ENCODE peak calls at places on chromosomes 6 and 20, in six cellular contexts. One of them, this sample, is unnamed.

GRCh38 chr20:34062651-34063482 is 49.2 kb downstream of the EIF2S2 start:
- DNase-seq in colonic mucosa: no peak
- DNase-seq in ovary: no peak
- DNase-seq in uterus: no peak
- DNase-seq in fibroblast of lung: peak
- DNase-seq in heart right ventricle: no peak
- DNase-seq in this sample: peak

GRCh38 chr20:39059036-39059435 is 96.9 kb downstream of the DHX35 start:
- DNase-seq in colonic mucosa: no peak
- DNase-seq in ovary: no peak
- DNase-seq in uterus: no peak
- DNase-seq in fibroblast of lung: no peak
- DNase-seq in heart right ventricle: no peak
- DNase-seq in this sample: no peak

GRCh38 chr20:46572181-46572580 is 21.7 kb upstream of the OCSTAMP start:
- DNase-seq in colonic mucosa: no peak
- DNase-seq in ovary: no peak
- DNase-seq in uterus: no peak
- DNase-seq in fibroblast of lung: no peak
- DNase-seq in heart right ventricle: peak
- DNase-seq in this sample: no peak

GRCh38 chr6:6843057-6843627 is 254.6 kb downstream of the LY86 start:
- DNase-seq in colonic mucosa: no peak
- DNase-seq in ovary: no peak
- DNase-seq in uterus: no peak
- DNase-seq in fibroblast of lung: peak
- DNase-seq in heart right ventricle: no peak
- DNase-seq in this sample: peak

GRCh38 chr6:31113861-31114539 is 600 bp upstream of the PSORS1C1 start:
- DNase-seq in colonic mucosa: no peak
- DNase-seq in ovary: no peak
- DNase-seq in uterus: no peak
- DNase-seq in fibroblast of lung: peak
- DNase-seq in heart right ventricle: no peak
- DNase-seq in this sample: no peak

GRCh38 chr6:163965426-163966348 is 551.2 kb downstream of the QKI start:
- DNase-seq in colonic mucosa: no peak
- DNase-seq in ovary: no peak
- DNase-seq in uterus: peak
- DNase-seq in fibroblast of lung: peak
- DNase-seq in heart right ventricle: peak
- DNase-seq in this sample: no peak

GRCh38 chr6:93419304-93420162 is at the start of gene EPHA7:
- DNase-seq in colonic mucosa: peak
- DNase-seq in ovary: peak
- DNase-seq in uterus: peak
- DNase-seq in fibroblast of lung: peak
- DNase-seq in heart right ventricle: peak
- DNase-seq in this sample: peak

GRCh38 chr6:18386302-18386976 is 711 bp upstream of the RNF144B start:
- DNase-seq in colonic mucosa: no peak
- DNase-seq in ovary: no peak
- DNase-seq in uterus: peak
- DNase-seq in fibroblast of lung: peak
- DNase-seq in heart right ventricle: peak
- DNase-seq in this sample: no peak

GRCh38 chr6:108359901-108360882 is 65.3 kb downstream of the AFG1L start:
- DNase-seq in colonic mucosa: no peak
- DNase-seq in ovary: no peak
- DNase-seq in uterus: no peak
- DNase-seq in fibroblast of lung: peak
- DNase-seq in heart right ventricle: no peak
- DNase-seq in this sample: no peak

GRCh38 chr6:42387336-42387735 is 64.4 kb downstream of the TRERF1 start:
- DNase-seq in colonic mucosa: no peak
- DNase-seq in ovary: no peak
- DNase-seq in uterus: no peak
- DNase-seq in fibroblast of lung: peak
- DNase-seq in heart right ventricle: no peak
- DNase-seq in this sample: no peak

GRCh38 chr20:23435675-23436539 is 3.6 kb upstream of the CSTL1 start:
- DNase-seq in colonic mucosa: peak
- DNase-seq in ovary: no peak
- DNase-seq in uterus: no peak
- DNase-seq in fibroblast of lung: no peak
- DNase-seq in heart right ventricle: peak
- DNase-seq in this sample: no peak

GRCh38 chr6:169185692-169186485 is 67.8 kb downstream of the THBS2 start:
- DNase-seq in colonic mucosa: no peak
- DNase-seq in ovary: no peak
- DNase-seq in uterus: no peak
- DNase-seq in fibroblast of lung: no peak
- DNase-seq in heart right ventricle: no peak
- DNase-seq in this sample: no peak

GRCh38 chr6:70337379-70338073 is 34.6 kb upstream of the COL9A1 start:
- DNase-seq in colonic mucosa: no peak
- DNase-seq in ovary: no peak
- DNase-seq in uterus: no peak
- DNase-seq in fibroblast of lung: no peak
- DNase-seq in heart right ventricle: no peak
- DNase-seq in this sample: no peak

GRCh38 chr6:1023229-1023628 is 288.7 kb upstream of the FOXQ1 start:
- DNase-seq in colonic mucosa: no peak
- DNase-seq in ovary: no peak
- DNase-seq in uterus: no peak
- DNase-seq in fibroblast of lung: no peak
- DNase-seq in heart right ventricle: no peak
- DNase-seq in this sample: no peak

GRCh38 chr20:46894579-46894958 is at the start of gene EYA2:
- DNase-seq in colonic mucosa: peak
- DNase-seq in ovary: no peak
- DNase-seq in uterus: no peak
- DNase-seq in fibroblast of lung: peak
- DNase-seq in heart right ventricle: peak
- DNase-seq in this sample: no peak

GRCh38 chr6:19848465-19848864 is 11.3 kb downstream of the ID4 start:
- DNase-seq in colonic mucosa: no peak
- DNase-seq in ovary: no peak
- DNase-seq in uterus: no peak
- DNase-seq in fibroblast of lung: no peak
- DNase-seq in heart right ventricle: no peak
- DNase-seq in this sample: no peak

GRCh38 chr6:19849196-19849595 is 12.0 kb downstream of the ID4 start:
- DNase-seq in colonic mucosa: no peak
- DNase-seq in ovary: no peak
- DNase-seq in uterus: no peak
- DNase-seq in fibroblast of lung: no peak
- DNase-seq in heart right ventricle: no peak
- DNase-seq in this sample: no peak

GRCh38 chr6:19852090-19852457 is 14.9 kb downstream of the ID4 start:
- DNase-seq in colonic mucosa: no peak
- DNase-seq in ovary: no peak
- DNase-seq in uterus: no peak
- DNase-seq in fibroblast of lung: no peak
- DNase-seq in heart right ventricle: no peak
- DNase-seq in this sample: no peak

GRCh38 chr6:19851273-19852089 is 14.3 kb downstream of the ID4 start:
- DNase-seq in colonic mucosa: peak
- DNase-seq in ovary: peak
- DNase-seq in uterus: peak
- DNase-seq in fibroblast of lung: peak
- DNase-seq in heart right ventricle: no peak
- DNase-seq in this sample: no peak

DNA sequence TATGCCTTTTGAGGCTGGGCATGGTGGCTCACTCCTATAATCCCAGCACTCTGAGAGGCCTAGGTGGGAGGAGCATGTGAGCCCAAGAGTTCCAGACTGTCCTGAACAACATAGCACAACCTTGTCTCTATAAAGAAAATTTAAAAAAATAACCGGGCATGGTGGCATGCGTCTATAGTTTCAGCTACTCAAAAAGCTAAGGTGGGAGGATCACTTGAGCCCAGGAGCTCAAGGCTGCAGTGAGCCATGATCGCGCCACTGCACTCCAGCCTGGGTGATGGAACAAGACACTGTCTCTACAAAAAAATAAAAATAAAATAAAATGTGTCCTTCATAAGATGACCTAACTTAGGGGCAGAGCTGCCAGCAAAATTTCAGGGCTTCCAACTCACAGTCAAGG is 12.6 kb downstream of the ID4 start:
- DNase-seq in colonic mucosa: no peak
- DNase-seq in ovary: no peak
- DNase-seq in uterus: no peak
- DNase-seq in fibroblast of lung: no peak
- DNase-seq in heart right ventricle: no peak
- DNase-seq in this sample: no peak
- H3K27ac ChIP-seq in colonic mucosa: no peak
- H3K27ac ChIP-seq in ovary: no peak
- H3K27ac ChIP-seq in uterus: no peak
- H3K27ac ChIP-seq in fibroblast of lung: no peak
- H3K27ac ChIP-seq in heart right ventricle: no peak
- H3K27ac ChIP-seq in this sample: no peak

DNA sequence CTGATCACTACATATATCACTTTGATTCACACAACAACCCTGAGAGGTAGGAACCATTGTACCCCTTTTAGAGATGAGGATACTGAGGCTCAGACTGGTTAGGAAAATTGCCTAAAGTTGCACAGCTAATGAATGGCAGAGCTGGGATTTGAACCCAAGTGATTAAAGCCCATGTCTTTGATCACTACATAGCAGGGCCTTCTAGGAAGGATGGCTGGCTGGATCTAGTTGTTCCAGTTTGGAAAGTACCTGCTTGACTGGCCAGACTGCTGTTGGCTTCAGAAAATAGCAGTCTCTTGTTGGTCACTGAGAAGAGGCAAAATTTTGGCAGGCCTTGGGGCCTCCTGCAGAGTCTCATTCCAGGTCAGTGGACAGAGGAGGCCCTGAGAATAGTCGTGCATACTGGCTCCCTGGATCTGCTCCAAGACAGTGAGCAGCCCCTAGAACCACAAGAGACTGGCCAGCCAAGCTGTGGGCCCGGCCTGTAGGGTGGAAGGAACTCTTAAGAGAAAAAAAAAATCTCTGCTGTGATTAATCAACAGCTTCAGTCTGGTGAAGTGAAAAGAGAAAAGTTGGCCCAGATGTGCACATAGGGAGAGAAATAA is 17.5 kb downstream of the PPARD start:
- DNase-seq in colonic mucosa: no peak
- DNase-seq in ovary: peak
- DNase-seq in uterus: no peak
- DNase-seq in fibroblast of lung: peak
- DNase-seq in heart right ventricle: peak
- DNase-seq in this sample: peak
- H3K27ac ChIP-seq in colonic mucosa: no peak
- H3K27ac ChIP-seq in ovary: no peak
- H3K27ac ChIP-seq in uterus: no peak
- H3K27ac ChIP-seq in fibroblast of lung: peak
- H3K27ac ChIP-seq in heart right ventricle: peak
- H3K27ac ChIP-seq in this sample: peak

DNA sequence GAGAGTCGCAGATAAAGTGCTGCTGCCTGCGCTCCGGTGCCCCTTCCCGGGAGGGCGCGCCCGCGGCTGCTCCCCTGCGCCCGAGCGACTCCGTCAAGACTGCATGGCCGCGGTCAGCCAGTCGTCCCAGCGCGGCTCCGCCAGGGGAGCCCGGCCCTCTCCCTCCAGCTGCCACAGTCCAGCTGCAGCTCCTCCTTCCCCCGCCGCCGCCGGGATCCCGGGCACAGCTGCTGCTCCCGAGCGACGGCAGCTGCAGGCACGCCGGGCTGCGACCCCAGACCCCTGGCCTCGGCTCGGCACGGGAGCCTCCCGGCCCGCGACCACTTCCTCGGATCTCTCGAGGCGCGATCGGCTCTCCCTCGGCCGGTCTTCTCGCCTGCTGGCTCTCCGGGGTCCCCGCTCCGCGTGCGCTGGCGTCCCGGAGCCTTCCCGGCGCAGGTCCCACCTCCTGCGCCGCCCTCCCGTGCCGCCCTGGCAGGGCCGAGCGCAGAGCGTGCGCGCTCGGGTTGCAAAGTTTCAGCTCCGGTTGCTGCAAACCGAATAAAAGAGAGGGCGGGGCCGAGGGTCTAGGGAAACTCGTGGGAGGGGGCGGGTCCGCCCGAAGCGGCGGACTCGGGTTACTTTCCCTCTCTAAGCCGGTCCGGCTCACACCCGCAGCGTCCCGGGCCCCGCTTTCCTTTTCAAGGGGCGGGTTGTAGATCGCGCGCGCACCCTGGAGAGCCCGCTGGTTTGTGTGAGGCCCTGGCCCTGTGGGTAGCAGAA is at the start of gene CNKSR3:
- DNase-seq in colonic mucosa: peak
- DNase-seq in ovary: peak
- DNase-seq in uterus: peak
- DNase-seq in fibroblast of lung: peak
- DNase-seq in heart right ventricle: peak
- DNase-seq in this sample: peak
- H3K27ac ChIP-seq in colonic mucosa: peak
- H3K27ac ChIP-seq in ovary: peak
- H3K27ac ChIP-seq in uterus: peak
- H3K27ac ChIP-seq in fibroblast of lung: peak
- H3K27ac ChIP-seq in heart right ventricle: peak
- H3K27ac ChIP-seq in this sample: no peak

DNA sequence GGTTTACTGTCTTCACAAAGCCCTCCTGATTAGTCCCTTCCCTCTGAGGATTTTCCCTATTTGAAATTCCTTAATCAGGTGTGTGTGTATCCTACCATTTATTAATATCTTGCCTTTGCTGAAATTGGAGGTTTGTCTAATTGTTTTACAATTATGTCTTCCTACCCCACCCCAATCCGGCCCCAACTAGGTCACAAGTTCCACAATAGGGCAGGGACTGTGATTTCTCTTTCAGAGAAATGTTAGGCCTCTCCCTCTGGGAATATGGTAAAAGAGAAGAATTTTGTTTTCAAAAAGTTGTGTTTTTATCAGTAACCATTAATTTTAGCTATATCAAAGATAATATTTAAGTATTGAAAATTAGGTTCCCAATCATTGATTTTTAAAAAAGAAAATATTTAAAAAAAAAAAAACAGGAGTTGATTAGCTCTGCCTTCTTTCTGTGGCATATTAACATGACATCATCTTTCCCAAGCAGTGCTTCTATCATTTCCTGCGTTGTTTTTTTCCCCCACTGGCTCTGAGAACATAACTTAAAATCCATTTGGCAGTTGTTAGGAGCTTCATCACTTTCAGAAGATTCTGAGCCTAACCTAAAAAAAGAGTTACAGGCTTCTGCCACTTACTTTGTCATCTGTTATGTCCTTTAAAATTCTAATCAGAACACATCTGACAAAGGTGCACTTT is 36.1 kb downstream of the BLOC1S5 start:
- DNase-seq in colonic mucosa: no peak
- DNase-seq in ovary: no peak
- DNase-seq in uterus: no peak
- DNase-seq in fibroblast of lung: peak
- DNase-seq in heart right ventricle: no peak
- DNase-seq in this sample: no peak
- H3K27ac ChIP-seq in colonic mucosa: no peak
- H3K27ac ChIP-seq in ovary: no peak
- H3K27ac ChIP-seq in uterus: no peak
- H3K27ac ChIP-seq in fibroblast of lung: no peak
- H3K27ac ChIP-seq in heart right ventricle: peak
- H3K27ac ChIP-seq in this sample: no peak

This sample was measured in foreskin keratinocyte.